ENCODE peak calls at places on chromosome 6, in four cellular contexts. One of them, this sample, is unnamed.

GRCh38 chr6:105384004-105384403 is 18.9 kb downstream of the PREP start:
- DNase-seq in fibroblast of lung: no peak
- DNase-seq in NCI-H1417: no peak
- DNase-seq in effector CD4-positive, alpha-beta T cell: no peak
- DNase-seq in this sample: peak

GRCh38 chr6:30972816-30973215 is 10.7 kb upstream of the MUC21 start:
- DNase-seq in fibroblast of lung: no peak
- DNase-seq in NCI-H1417: no peak
- DNase-seq in effector CD4-positive, alpha-beta T cell: no peak
- DNase-seq in this sample: peak

GRCh38 chr6:10746915-10747250 is 722 bp upstream of the TMEM14B start:
- DNase-seq in fibroblast of lung: no peak
- DNase-seq in NCI-H1417: no peak
- DNase-seq in effector CD4-positive, alpha-beta T cell: no peak
- DNase-seq in this sample: no peak

GRCh38 chr6:145233955-145234354 is 501.4 kb downstream of the EPM2A start:
- DNase-seq in fibroblast of lung: no peak
- DNase-seq in NCI-H1417: no peak
- DNase-seq in effector CD4-positive, alpha-beta T cell: no peak
- DNase-seq in this sample: peak

GRCh38 chr6:29947292-29947980 is 5.1 kb downstream of the HLA-A start:
- DNase-seq in fibroblast of lung: no peak
- DNase-seq in NCI-H1417: no peak
- DNase-seq in effector CD4-positive, alpha-beta T cell: no peak
- DNase-seq in this sample: no peak

GRCh38 chr6:15444881-15445280 is 199.0 kb downstream of the JARID2 start:
- DNase-seq in fibroblast of lung: peak
- DNase-seq in NCI-H1417: peak
- DNase-seq in effector CD4-positive, alpha-beta T cell: no peak
- DNase-seq in this sample: no peak

GRCh38 chr6:150417899-150418824 is 49.4 kb downstream of the IYD start:
- DNase-seq in fibroblast of lung: peak
- DNase-seq in NCI-H1417: peak
- DNase-seq in effector CD4-positive, alpha-beta T cell: no peak
- DNase-seq in this sample: peak

GRCh38 chr6:26175428-26176181 is 88.4 kb downstream of the HFE start:
- DNase-seq in fibroblast of lung: peak
- DNase-seq in NCI-H1417: peak
- DNase-seq in effector CD4-positive, alpha-beta T cell: no peak
- DNase-seq in this sample: peak

GRCh38 chr6:116366740-116367275 is 3.9 kb upstream of the DSE start:
- DNase-seq in fibroblast of lung: no peak
- DNase-seq in NCI-H1417: no peak
- DNase-seq in effector CD4-positive, alpha-beta T cell: no peak
- DNase-seq in this sample: peak